ENCODE peak calls at places on chromosomes 6 and 20, in nine cellular contexts. One of them, this sample, is unnamed.

GRCh38 chr20:53872561-53873248 is 197.7 kb downstream of the BCAS1 start:
- DNase-seq in osteoblast: peak; percentile 81
- DNase-seq in upper lobe of right lung: no peak
- DNase-seq in iris pigment epithelial cell: no peak
- DNase-seq in Right ventricle myocardium superior: no peak
- DNase-seq in left ventricle myocardium inferior: no peak
- DNase-seq in GM18507: peak; percentile 35
- DNase-seq in stimulated activated naive CD8-positive, alpha-beta T cell treated with anti-CD3 and anti-CD28 coated beads, Interleukin-15, amount 100 ng/mL, for 72 hours: peak; percentile 44
- DNase-seq in NCI-H2171 treated with DMSO at 0.1 percent for 48 hours: peak; percentile 87
- DNase-seq in this sample: peak; percentile 28

GRCh38 chr20:64155258-64156135 is 8.8 kb upstream of the MYT1 start:
- DNase-seq in NCI-H2171 treated with DMSO at 0.1 percent for 48 hours: no peak
- DNase-seq in GM18507: no peak
- DNase-seq in Right ventricle myocardium superior: no peak
- DNase-seq in stimulated activated naive CD8-positive, alpha-beta T cell treated with anti-CD3 and anti-CD28 coated beads, Interleukin-15, amount 100 ng/mL, for 72 hours: no peak
- DNase-seq in iris pigment epithelial cell: no peak
- DNase-seq in osteoblast: peak; percentile 82
- DNase-seq in left ventricle myocardium inferior: no peak
- DNase-seq in upper lobe of right lung: no peak
- DNase-seq in this sample: no peak

GRCh38 chr6:138805431-138805830 is 9.5 kb downstream of the ECT2L start:
- DNase-seq in left ventricle myocardium inferior: peak; percentile 40
- DNase-seq in stimulated activated naive CD8-positive, alpha-beta T cell treated with anti-CD3 and anti-CD28 coated beads, Interleukin-15, amount 100 ng/mL, for 72 hours: no peak
- DNase-seq in GM18507: no peak
- DNase-seq in Right ventricle myocardium superior: no peak
- DNase-seq in NCI-H2171 treated with DMSO at 0.1 percent for 48 hours: peak; percentile 67
- DNase-seq in upper lobe of right lung: no peak
- DNase-seq in osteoblast: no peak
- DNase-seq in iris pigment epithelial cell: peak; percentile 15
- DNase-seq in this sample: peak; percentile 13

GRCh38 chr6:27532820-27533538 is 60.1 kb upstream of the ZNF184 start:
- DNase-seq in stimulated activated naive CD8-positive, alpha-beta T cell treated with anti-CD3 and anti-CD28 coated beads, Interleukin-15, amount 100 ng/mL, for 72 hours: no peak
- DNase-seq in NCI-H2171 treated with DMSO at 0.1 percent for 48 hours: no peak
- DNase-seq in GM18507: no peak
- DNase-seq in left ventricle myocardium inferior: no peak
- DNase-seq in iris pigment epithelial cell: peak; percentile 86
- DNase-seq in osteoblast: no peak
- DNase-seq in Right ventricle myocardium superior: no peak
- DNase-seq in upper lobe of right lung: no peak
- DNase-seq in this sample: peak; percentile 69

GRCh38 chr20:47304287-47304686 is 52.2 kb downstream of the ZMYND8 start:
- DNase-seq in GM18507: no peak
- DNase-seq in NCI-H2171 treated with DMSO at 0.1 percent for 48 hours: no peak
- DNase-seq in Right ventricle myocardium superior: no peak
- DNase-seq in left ventricle myocardium inferior: no peak
- DNase-seq in upper lobe of right lung: peak; percentile 19
- DNase-seq in osteoblast: peak; percentile 71
- DNase-seq in iris pigment epithelial cell: peak; percentile 62
- DNase-seq in stimulated activated naive CD8-positive, alpha-beta T cell treated with anti-CD3 and anti-CD28 coated beads, Interleukin-15, amount 100 ng/mL, for 72 hours: no peak
- DNase-seq in this sample: no peak

GRCh38 chr6:30763155-30763617 is 18.8 kb upstream of the IER3 start:
- DNase-seq in GM18507: no peak
- DNase-seq in NCI-H2171 treated with DMSO at 0.1 percent for 48 hours: no peak
- DNase-seq in left ventricle myocardium inferior: no peak
- DNase-seq in osteoblast: no peak
- DNase-seq in upper lobe of right lung: no peak
- DNase-seq in stimulated activated naive CD8-positive, alpha-beta T cell treated with anti-CD3 and anti-CD28 coated beads, Interleukin-15, amount 100 ng/mL, for 72 hours: no peak
- DNase-seq in iris pigment epithelial cell: no peak
- DNase-seq in Right ventricle myocardium superior: no peak
- DNase-seq in this sample: no peak

GRCh38 chr20:57612436-57612835 is 7.8 kb downstream of the ZBP1 start:
- DNase-seq in osteoblast: no peak
- DNase-seq in GM18507: no peak
- DNase-seq in iris pigment epithelial cell: no peak
- DNase-seq in upper lobe of right lung: no peak
- DNase-seq in Right ventricle myocardium superior: no peak
- DNase-seq in stimulated activated naive CD8-positive, alpha-beta T cell treated with anti-CD3 and anti-CD28 coated beads, Interleukin-15, amount 100 ng/mL, for 72 hours: no peak
- DNase-seq in left ventricle myocardium inferior: no peak
- DNase-seq in NCI-H2171 treated with DMSO at 0.1 percent for 48 hours: no peak
- DNase-seq in this sample: no peak

GRCh38 chr20:20839771-20840170 is 127.3 kb upstream of the RALGAPA2 start:
- DNase-seq in iris pigment epithelial cell: no peak
- DNase-seq in osteoblast: no peak
- DNase-seq in left ventricle myocardium inferior: no peak
- DNase-seq in upper lobe of right lung: no peak
- DNase-seq in GM18507: no peak
- DNase-seq in NCI-H2171 treated with DMSO at 0.1 percent for 48 hours: peak; percentile 13
- DNase-seq in Right ventricle myocardium superior: no peak
- DNase-seq in stimulated activated naive CD8-positive, alpha-beta T cell treated with anti-CD3 and anti-CD28 coated beads, Interleukin-15, amount 100 ng/mL, for 72 hours: no peak
- DNase-seq in this sample: no peak

GRCh38 chr6:155795173-155795796 is 339.6 kb upstream of the NOX3 start:
- DNase-seq in upper lobe of right lung: no peak
- DNase-seq in left ventricle myocardium inferior: no peak
- DNase-seq in iris pigment epithelial cell: peak; percentile 25
- DNase-seq in stimulated activated naive CD8-positive, alpha-beta T cell treated with anti-CD3 and anti-CD28 coated beads, Interleukin-15, amount 100 ng/mL, for 72 hours: no peak
- DNase-seq in Right ventricle myocardium superior: no peak
- DNase-seq in NCI-H2171 treated with DMSO at 0.1 percent for 48 hours: no peak
- DNase-seq in osteoblast: no peak
- DNase-seq in GM18507: no peak
- DNase-seq in this sample: no peak

GRCh38 chr6:27133281-27134227 is 113.9 kb upstream of the PRSS16 start:
- DNase-seq in osteoblast: peak; percentile 90
- DNase-seq in GM18507: no peak
- DNase-seq in stimulated activated naive CD8-positive, alpha-beta T cell treated with anti-CD3 and anti-CD28 coated beads, Interleukin-15, amount 100 ng/mL, for 72 hours: peak; percentile 88
- DNase-seq in upper lobe of right lung: peak; percentile 84
- DNase-seq in NCI-H2171 treated with DMSO at 0.1 percent for 48 hours: peak; percentile 80
- DNase-seq in Right ventricle myocardium superior: peak; percentile 77
- DNase-seq in left ventricle myocardium inferior: peak; percentile 54
- DNase-seq in iris pigment epithelial cell: peak; percentile 84
- DNase-seq in this sample: peak; percentile 82

GRCh38 chr6:106757267-106757666 is 127.9 kb downstream of the QRSL1 start:
- DNase-seq in GM18507: no peak
- DNase-seq in NCI-H2171 treated with DMSO at 0.1 percent for 48 hours: peak; percentile 69
- DNase-seq in Right ventricle myocardium superior: no peak
- DNase-seq in upper lobe of right lung: no peak
- DNase-seq in iris pigment epithelial cell: peak; percentile 6
- DNase-seq in left ventricle myocardium inferior: no peak
- DNase-seq in osteoblast: no peak
- DNase-seq in stimulated activated naive CD8-positive, alpha-beta T cell treated with anti-CD3 and anti-CD28 coated beads, Interleukin-15, amount 100 ng/mL, for 72 hours: no peak
- DNase-seq in this sample: no peak

GRCh38 chr20:17612287-17612974 is 42.6 kb downstream of the DSTN start:
- DNase-seq in upper lobe of right lung: peak; percentile 69
- DNase-seq in osteoblast: peak; percentile 86
- DNase-seq in GM18507: no peak
- DNase-seq in left ventricle myocardium inferior: no peak
- DNase-seq in NCI-H2171 treated with DMSO at 0.1 percent for 48 hours: no peak
- DNase-seq in Right ventricle myocardium superior: no peak
- DNase-seq in iris pigment epithelial cell: peak; percentile 72
- DNase-seq in stimulated activated naive CD8-positive, alpha-beta T cell treated with anti-CD3 and anti-CD28 coated beads, Interleukin-15, amount 100 ng/mL, for 72 hours: peak; percentile 36
- DNase-seq in this sample: peak; percentile 82

GRCh38 chr6:166106076-166106686 is 61.5 kb downstream of the TBXT start:
- DNase-seq in stimulated activated naive CD8-positive, alpha-beta T cell treated with anti-CD3 and anti-CD28 coated beads, Interleukin-15, amount 100 ng/mL, for 72 hours: peak; percentile 60
- DNase-seq in iris pigment epithelial cell: peak; percentile 56
- DNase-seq in upper lobe of right lung: no peak
- DNase-seq in osteoblast: no peak
- DNase-seq in NCI-H2171 treated with DMSO at 0.1 percent for 48 hours: peak; percentile 47
- DNase-seq in left ventricle myocardium inferior: peak; percentile 74
- DNase-seq in GM18507: peak; percentile 4
- DNase-seq in Right ventricle myocardium superior: peak; percentile 82
- DNase-seq in this sample: peak; percentile 74

GRCh38 chr6:150016324-150017185 is 8.8 kb downstream of the RAET1L start:
- DNase-seq in left ventricle myocardium inferior: no peak
- DNase-seq in stimulated activated naive CD8-positive, alpha-beta T cell treated with anti-CD3 and anti-CD28 coated beads, Interleukin-15, amount 100 ng/mL, for 72 hours: peak; percentile 65
- DNase-seq in GM18507: no peak
- DNase-seq in Right ventricle myocardium superior: peak; percentile 60
- DNase-seq in NCI-H2171 treated with DMSO at 0.1 percent for 48 hours: peak; percentile 72
- DNase-seq in upper lobe of right lung: no peak
- DNase-seq in iris pigment epithelial cell: peak; percentile 48
- DNase-seq in osteoblast: peak; percentile 89
- DNase-seq in this sample: peak; percentile 51

GRCh38 chr6:145704153-145704781 is 31.1 kb downstream of the EPM2A start:
- DNase-seq in stimulated activated naive CD8-positive, alpha-beta T cell treated with anti-CD3 and anti-CD28 coated beads, Interleukin-15, amount 100 ng/mL, for 72 hours: no peak
- DNase-seq in Right ventricle myocardium superior: no peak
- DNase-seq in osteoblast: peak; percentile 57
- DNase-seq in NCI-H2171 treated with DMSO at 0.1 percent for 48 hours: no peak
- DNase-seq in GM18507: no peak
- DNase-seq in upper lobe of right lung: no peak
- DNase-seq in iris pigment epithelial cell: peak; percentile 26
- DNase-seq in left ventricle myocardium inferior: no peak
- DNase-seq in this sample: no peak

GRCh38 chr20:56249244-56249955 is 868 bp downstream of the MC3R start:
- DNase-seq in iris pigment epithelial cell: peak; percentile 2
- DNase-seq in osteoblast: no peak
- DNase-seq in stimulated activated naive CD8-positive, alpha-beta T cell treated with anti-CD3 and anti-CD28 coated beads, Interleukin-15, amount 100 ng/mL, for 72 hours: peak; percentile 28
- DNase-seq in GM18507: no peak
- DNase-seq in NCI-H2171 treated with DMSO at 0.1 percent for 48 hours: no peak
- DNase-seq in upper lobe of right lung: no peak
- DNase-seq in left ventricle myocardium inferior: no peak
- DNase-seq in Right ventricle myocardium superior: peak; percentile 43
- DNase-seq in this sample: no peak

GRCh38 chr20:8331740-8332412 is 199.8 kb downstream of the PLCB1 start:
- DNase-seq in GM18507: no peak
- DNase-seq in stimulated activated naive CD8-positive, alpha-beta T cell treated with anti-CD3 and anti-CD28 coated beads, Interleukin-15, amount 100 ng/mL, for 72 hours: no peak
- DNase-seq in iris pigment epithelial cell: peak; percentile 88
- DNase-seq in left ventricle myocardium inferior: peak; percentile 19
- DNase-seq in osteoblast: peak; percentile 71
- DNase-seq in Right ventricle myocardium superior: peak; percentile 41
- DNase-seq in upper lobe of right lung: no peak
- DNase-seq in NCI-H2171 treated with DMSO at 0.1 percent for 48 hours: no peak
- DNase-seq in this sample: peak; percentile 70

GRCh38 chr6:57432162-57432561 is 114.7 kb downstream of the PRIM2 start:
- DNase-seq in iris pigment epithelial cell: peak; percentile 89
- DNase-seq in left ventricle myocardium inferior: no peak
- DNase-seq in NCI-H2171 treated with DMSO at 0.1 percent for 48 hours: no peak
- DNase-seq in osteoblast: no peak
- DNase-seq in upper lobe of right lung: no peak
- DNase-seq in stimulated activated naive CD8-positive, alpha-beta T cell treated with anti-CD3 and anti-CD28 coated beads, Interleukin-15, amount 100 ng/mL, for 72 hours: no peak
- DNase-seq in GM18507: no peak
- DNase-seq in Right ventricle myocardium superior: no peak
- DNase-seq in this sample: no peak

GRCh38 chr6:89146748-89147715 is 1.2 kb downstream of the PM20D2 start:
- DNase-seq in GM18507: no peak
- DNase-seq in stimulated activated naive CD8-positive, alpha-beta T cell treated with anti-CD3 and anti-CD28 coated beads, Interleukin-15, amount 100 ng/mL, for 72 hours: no peak
- DNase-seq in osteoblast: peak; percentile 72
- DNase-seq in NCI-H2171 treated with DMSO at 0.1 percent for 48 hours: peak; percentile 64
- DNase-seq in iris pigment epithelial cell: peak; percentile 61
- DNase-seq in Right ventricle myocardium superior: no peak
- DNase-seq in left ventricle myocardium inferior: no peak
- DNase-seq in upper lobe of right lung: no peak
- DNase-seq in this sample: no peak

GRCh38 chr6:170291271-170292110 is 613 bp upstream of the DLL1 start:
- DNase-seq in NCI-H2171 treated with DMSO at 0.1 percent for 48 hours: peak; percentile 75
- DNase-seq in iris pigment epithelial cell: no peak
- DNase-seq in Right ventricle myocardium superior: peak; percentile 88
- DNase-seq in upper lobe of right lung: peak; percentile 79
- DNase-seq in left ventricle myocardium inferior: peak; percentile 78
- DNase-seq in GM18507: no peak
- DNase-seq in stimulated activated naive CD8-positive, alpha-beta T cell treated with anti-CD3 and anti-CD28 coated beads, Interleukin-15, amount 100 ng/mL, for 72 hours: peak; percentile 59
- DNase-seq in osteoblast: peak; percentile 76
- DNase-seq in this sample: no peak

GRCh38 chr6:52497652-52498408 is 77.7 kb downstream of the EFHC1 start:
- DNase-seq in iris pigment epithelial cell: no peak
- DNase-seq in left ventricle myocardium inferior: peak; percentile 46
- DNase-seq in osteoblast: peak; percentile 62
- DNase-seq in GM18507: peak; percentile 60
- DNase-seq in NCI-H2171 treated with DMSO at 0.1 percent for 48 hours: no peak
- DNase-seq in upper lobe of right lung: no peak
- DNase-seq in stimulated activated naive CD8-positive, alpha-beta T cell treated with anti-CD3 and anti-CD28 coated beads, Interleukin-15, amount 100 ng/mL, for 72 hours: no peak
- DNase-seq in Right ventricle myocardium superior: peak; percentile 56
- DNase-seq in this sample: no peak

GRCh38 chr6:45801471-45802289 is 214.0 kb downstream of the CLIC5 start:
- DNase-seq in stimulated activated naive CD8-positive, alpha-beta T cell treated with anti-CD3 and anti-CD28 coated beads, Interleukin-15, amount 100 ng/mL, for 72 hours: peak; percentile 58
- DNase-seq in upper lobe of right lung: no peak
- DNase-seq in NCI-H2171 treated with DMSO at 0.1 percent for 48 hours: no peak
- DNase-seq in iris pigment epithelial cell: no peak
- DNase-seq in GM18507: peak; percentile 8
- DNase-seq in osteoblast: no peak
- DNase-seq in left ventricle myocardium inferior: no peak
- DNase-seq in Right ventricle myocardium superior: no peak
- DNase-seq in this sample: no peak

GRCh38 chr6:14924126-14925024 is 321.5 kb upstream of the JARID2 start:
- DNase-seq in osteoblast: no peak
- DNase-seq in GM18507: no peak
- DNase-seq in Right ventricle myocardium superior: no peak
- DNase-seq in upper lobe of right lung: no peak
- DNase-seq in stimulated activated naive CD8-positive, alpha-beta T cell treated with anti-CD3 and anti-CD28 coated beads, Interleukin-15, amount 100 ng/mL, for 72 hours: no peak
- DNase-seq in iris pigment epithelial cell: peak; percentile 5
- DNase-seq in left ventricle myocardium inferior: no peak
- DNase-seq in NCI-H2171 treated with DMSO at 0.1 percent for 48 hours: peak; percentile 99
- DNase-seq in this sample: no peak